ENCODE peak calls at places on chromosomes 13 and 19, in eight cellular contexts. G is globus pallidus; R is Caco-2; V is T-helper 2 cell; C is stimulated activated CD4-positive, alpha-beta T cell treated with anti-CD3 and anti-CD28 coated beads, TNF-alpha, amount 100 ng/mL, for 48 hours; W is cardiac muscle cell; F is stimulated activated CD8-positive, alpha-beta memory T cell treated with anti-CD3 and anti-CD28 coated beads, Interleukin-15, amount 100 ng/mL, for 24 hours; U is kidney tubule cell. T is an unnamed sample.

GRCh38 chr19:16591803-16592556 is 19.8 kb upstream of the SLC35E1 start:
- DNase-seq in W (no peak), R (no peak), V (no peak), F (no peak), G (no peak), U (peak), C (no peak), T (no peak)

GRCh38 chr19:46911456-46911855 is 50.7 kb downstream of the ARHGAP35 start:
- DNase-seq in U (no peak), G (no peak), V (no peak), W (no peak), R (no peak), F (no peak), C (no peak), T (no peak)

GRCh38 chr19:1990230-1991017 is 25.1 kb downstream of the BTBD2 start:
- DNase-seq in C (no peak), V (no peak), G (no peak), W (no peak), U (no peak), F (no peak), R (no peak), T (no peak)

GRCh38 chr19:44712864-44713515 is 14.0 kb downstream of the CEACAM16 start:
- DNase-seq in V (no peak), R (peak), G (no peak), C (no peak), U (no peak), W (no peak), F (no peak), T (no peak)

GRCh38 chr13:111114362-111115050 is 604 bp upstream of the ARHGEF7 start:
- DNase-seq in F (no peak), G (no peak), C (no peak), U (peak), R (peak), V (peak), W (peak), T (peak)

GRCh38 chr19:17486545-17486944 is 16.2 kb downstream of the SLC27A1 start:
- DNase-seq in U (no peak), F (no peak), W (no peak), R (no peak), G (no peak), C (no peak), V (no peak), T (no peak)

GRCh38 chr19:19821366-19822147 is at the start of gene ZNF506:
- DNase-seq in C (peak), V (peak), R (peak), U (peak), G (peak), F (peak), W (peak), T (peak)

GRCh38 chr13:24254151-24254810 is 55.1 kb upstream of the C1QTNF9 start:
- DNase-seq in R (no peak), V (peak), C (no peak), U (no peak), F (no peak), G (no peak), W (peak), T (no peak)

GRCh38 chr19:46725859-46726393 is 9.0 kb upstream of the PRKD2 start:
- DNase-seq in C (no peak), W (no peak), F (no peak), G (no peak), U (no peak), V (no peak), R (no peak), T (no peak)

GRCh38 chr13:57633950-57634828 is 2.6 kb downstream of the PCDH17 start:
- DNase-seq in W (no peak), C (no peak), F (no peak), G (peak), U (no peak), R (no peak), V (peak), T (no peak)

GRCh38 chr13:41492432-41493267 is 35.3 kb downstream of the RGCC start:
- DNase-seq in W (no peak), U (no peak), F (no peak), R (no peak), V (peak), G (no peak), C (no peak), T (peak)

GRCh38 chr19:44677019-44677809 is 5.9 kb downstream of the CEACAM19 start:
- DNase-seq in F (no peak), R (peak), V (no peak), G (no peak), C (no peak), W (peak), U (peak), T (no peak)

GRCh38 chr13:61531383-61532065 is 115.9 kb upstream of the PCDH20 start:
- DNase-seq in U (no peak), R (no peak), W (no peak), G (peak), C (no peak), F (no peak), V (no peak), T (no peak)

GRCh38 chr19:45824041-45824471 is 8.9 kb upstream of the RSPH6A start:
- DNase-seq in R (no peak), W (no peak), G (no peak), U (peak), V (no peak), F (no peak), C (no peak), T (no peak)

GRCh38 chr19:37361994-37362393 is 8.9 kb upstream of the ZNF527 start:
- DNase-seq in F (no peak), G (no peak), R (no peak), C (no peak), U (no peak), W (peak), V (no peak), T (no peak)

GRCh38 chr19:18500820-18501219 is 21.1 kb downstream of the ELL start:
- DNase-seq in R (no peak), V (no peak), U (no peak), W (no peak), F (no peak), C (no peak), G (no peak), T (no peak)

GRCh38 chr13:82062772-82063171 is 1721.8 kb upstream of the SPRY2 start:
- DNase-seq in R (no peak), G (no peak), W (no peak), F (no peak), C (no peak), U (peak), V (no peak), T (no peak)

GRCh38 chr13:43698743-43699142 is 88.0 kb downstream of the ENOX1 start:
- DNase-seq in V (no peak), W (peak), G (peak), F (no peak), U (no peak), C (no peak), R (no peak), T (no peak)

GRCh38 chr13:34462843-34463242 is 479.2 kb upstream of the NBEA start:
- DNase-seq in U (peak), C (no peak), F (no peak), W (peak), R (no peak), V (no peak), G (no peak), T (no peak)

GRCh38 chr19:12748489-12748888 is 3.1 kb upstream of the BEST2 start:
- DNase-seq in G (no peak), F (no peak), R (no peak), V (no peak), C (no peak), W (no peak), U (no peak), T (no peak)

GRCh38 chr13:104796581-104796980 is 1730.4 kb upstream of the SLC10A2 start:
- DNase-seq in C (no peak), R (no peak), G (no peak), F (no peak), U (no peak), V (no peak), W (no peak), T (no peak)

GRCh38 chr19:18086590-18087138 is at the start of gene IL12RB1:
- DNase-seq in W (no peak), C (peak), U (no peak), V (peak), G (no peak), R (no peak), F (no peak), T (no peak)

GRCh38 chr19:45508931-45509691 is 1.8 kb downstream of the VASP start:
- DNase-seq in F (no peak), U (peak), C (no peak), R (no peak), G (no peak), V (peak), W (peak), T (peak)

GRCh38 chr19:4867534-4868285 is at the start of gene PLIN3:
- DNase-seq in G (peak), F (peak), C (peak), R (peak), W (peak), U (peak), V (peak), T (peak)

GRCh38 chr13:50864492-50864891 is 21.0 kb upstream of the DLEU7 start:
- DNase-seq in R (no peak), U (no peak), V (no peak), W (no peak), F (no peak), G (no peak), C (no peak), T (no peak)

GRCh38 chr19:5799247-5800241 is 5.3 kb upstream of the NRTN start:
- DNase-seq in C (no peak), F (no peak), R (no peak), G (no peak), V (no peak), U (no peak), W (peak), T (no peak)

GRCh38 chr19:54461201-54462071 is 2.1 kb downstream of the LENG9 start:
- DNase-seq in W (peak), U (no peak), R (no peak), V (no peak), F (no peak), G (no peak), C (no peak), T (no peak)

GRCh38 chr13:108037348-108037747 is 178.0 kb downstream of the LIG4 start:
- DNase-seq in F (no peak), C (no peak), G (no peak), R (no peak), U (peak), V (no peak), W (no peak), T (no peak)

GRCh38 chr19:2170987-2171348 is 7.2 kb downstream of the DOT1L start:
- DNase-seq in U (no peak), G (no peak), V (no peak), C (no peak), R (no peak), W (no peak), F (no peak), T (no peak)

GRCh38 chr13:46361535-46361934 is 25.5 kb downstream of the RUBCNL start:
- DNase-seq in R (no peak), U (no peak), C (no peak), F (no peak), W (no peak), G (no peak), V (no peak), T (no peak)

GRCh38 chr13:30865131-30866009 is 40.7 kb upstream of the MEDAG start:
- DNase-seq in U (peak), G (peak), R (peak), F (peak), W (peak), C (peak), V (peak), T (no peak)

GRCh38 chr19:6325614-6326013 is 7.8 kb downstream of the ACER1 start:
- DNase-seq in C (no peak), R (no peak), U (no peak), W (no peak), G (no peak), V (no peak), F (no peak), T (no peak)

GRCh38 chr13:93004919-93005318 is 221.7 kb upstream of the GPC6 start:
- DNase-seq in U (peak), C (no peak), G (no peak), F (no peak), R (no peak), W (peak), V (no peak), T (no peak)

GRCh38 chr19:1063909-1064660 is 2.9 kb upstream of the ARHGAP45 start:
- DNase-seq in W (no peak), C (no peak), F (no peak), U (no peak), G (no peak), R (peak), V (no peak), T (no peak)

GRCh38 chr19:16066611-16067104 is 9.6 kb upstream of the TPM4 start:
- DNase-seq in V (peak), F (no peak), C (no peak), G (no peak), U (peak), W (peak), R (peak), T (no peak)